ENCODE peak calls at places on chromosomes 7 and 10, in four cellular contexts. One of them, this sample, is unnamed.

GRCh38 chr7:2173184-2173827 is 59.4 kb downstream of the MAD1L1 start:
- DNase-seq in CD4-positive, alpha-beta T cell: no peak
- DNase-seq in RWPE1: no peak
- DNase-seq in activated CD4-positive, CD25-positive, alpha-beta regulatory T cell treated with anti-CD3 and anti-CD28 coated beads, Interleukin-2, amount 50 U/mL, for 72 hours: no peak
- DNase-seq in this sample: no peak

GRCh38 chr7:100401811-100402210 is 26.7 kb downstream of the ZCWPW1 start:
- DNase-seq in CD4-positive, alpha-beta T cell: no peak
- DNase-seq in RWPE1: no peak
- DNase-seq in activated CD4-positive, CD25-positive, alpha-beta regulatory T cell treated with anti-CD3 and anti-CD28 coated beads, Interleukin-2, amount 50 U/mL, for 72 hours: no peak
- DNase-seq in this sample: no peak

GRCh38 chr10:7532723-7533498 is 122.1 kb upstream of the SFMBT2 start:
- DNase-seq in CD4-positive, alpha-beta T cell: no peak
- DNase-seq in RWPE1: no peak
- DNase-seq in activated CD4-positive, CD25-positive, alpha-beta regulatory T cell treated with anti-CD3 and anti-CD28 coated beads, Interleukin-2, amount 50 U/mL, for 72 hours: no peak
- DNase-seq in this sample: no peak

GRCh38 chr10:49356945-49357344 is 38.9 kb downstream of the DRGX start:
- DNase-seq in CD4-positive, alpha-beta T cell: no peak
- DNase-seq in RWPE1: no peak
- DNase-seq in activated CD4-positive, CD25-positive, alpha-beta regulatory T cell treated with anti-CD3 and anti-CD28 coated beads, Interleukin-2, amount 50 U/mL, for 72 hours: no peak
- DNase-seq in this sample: no peak

GRCh38 chr7:65840446-65840845 is 32.4 kb upstream of the VKORC1L1 start:
- DNase-seq in CD4-positive, alpha-beta T cell: no peak
- DNase-seq in RWPE1: no peak
- DNase-seq in activated CD4-positive, CD25-positive, alpha-beta regulatory T cell treated with anti-CD3 and anti-CD28 coated beads, Interleukin-2, amount 50 U/mL, for 72 hours: no peak
- DNase-seq in this sample: no peak

GRCh38 chr10:78577673-78578072 is 491.1 kb upstream of the ZMIZ1 start:
- DNase-seq in CD4-positive, alpha-beta T cell: no peak
- DNase-seq in RWPE1: no peak
- DNase-seq in activated CD4-positive, CD25-positive, alpha-beta regulatory T cell treated with anti-CD3 and anti-CD28 coated beads, Interleukin-2, amount 50 U/mL, for 72 hours: no peak
- DNase-seq in this sample: no peak

GRCh38 chr7:155682484-155682883 is 38.0 kb downstream of the RBM33 start:
- DNase-seq in CD4-positive, alpha-beta T cell: no peak
- DNase-seq in RWPE1: no peak
- DNase-seq in activated CD4-positive, CD25-positive, alpha-beta regulatory T cell treated with anti-CD3 and anti-CD28 coated beads, Interleukin-2, amount 50 U/mL, for 72 hours: no peak
- DNase-seq in this sample: no peak

GRCh38 chr10:114179148-114179547 is at the start of gene TDRD1:
- DNase-seq in CD4-positive, alpha-beta T cell: no peak
- DNase-seq in RWPE1: no peak
- DNase-seq in activated CD4-positive, CD25-positive, alpha-beta regulatory T cell treated with anti-CD3 and anti-CD28 coated beads, Interleukin-2, amount 50 U/mL, for 72 hours: no peak
- DNase-seq in this sample: no peak

GRCh38 chr10:48478980-48479811 is 125.7 kb downstream of the ARHGAP22 start:
- DNase-seq in CD4-positive, alpha-beta T cell: no peak
- DNase-seq in RWPE1: no peak
- DNase-seq in activated CD4-positive, CD25-positive, alpha-beta regulatory T cell treated with anti-CD3 and anti-CD28 coated beads, Interleukin-2, amount 50 U/mL, for 72 hours: no peak
- DNase-seq in this sample: no peak

GRCh38 chr10:86583983-86584382 is 62.4 kb upstream of the WAPL start:
- DNase-seq in CD4-positive, alpha-beta T cell: no peak
- DNase-seq in RWPE1: no peak
- DNase-seq in activated CD4-positive, CD25-positive, alpha-beta regulatory T cell treated with anti-CD3 and anti-CD28 coated beads, Interleukin-2, amount 50 U/mL, for 72 hours: no peak
- DNase-seq in this sample: no peak

GRCh38 chr10:115654961-115655360 is 561.8 kb downstream of the ATRNL1 start:
- DNase-seq in CD4-positive, alpha-beta T cell: no peak
- DNase-seq in RWPE1: peak; percentile 14
- DNase-seq in activated CD4-positive, CD25-positive, alpha-beta regulatory T cell treated with anti-CD3 and anti-CD28 coated beads, Interleukin-2, amount 50 U/mL, for 72 hours: no peak
- DNase-seq in this sample: peak; percentile 20

GRCh38 chr10:6920072-6921019 is 340.3 kb upstream of the PRKCQ start:
- DNase-seq in CD4-positive, alpha-beta T cell: peak; percentile 72
- DNase-seq in RWPE1: peak; percentile 69
- DNase-seq in activated CD4-positive, CD25-positive, alpha-beta regulatory T cell treated with anti-CD3 and anti-CD28 coated beads, Interleukin-2, amount 50 U/mL, for 72 hours: peak; percentile 74
- DNase-seq in this sample: peak; percentile 79

GRCh38 chr7:24341677-24342076 is 57.7 kb downstream of the NPY start:
- DNase-seq in CD4-positive, alpha-beta T cell: no peak
- DNase-seq in RWPE1: no peak
- DNase-seq in activated CD4-positive, CD25-positive, alpha-beta regulatory T cell treated with anti-CD3 and anti-CD28 coated beads, Interleukin-2, amount 50 U/mL, for 72 hours: no peak
- DNase-seq in this sample: peak; percentile 41

GRCh38 chr7:111159426-111159825 is 68.5 kb downstream of the LRRN3 start:
- DNase-seq in CD4-positive, alpha-beta T cell: no peak
- DNase-seq in RWPE1: peak; percentile 4
- DNase-seq in activated CD4-positive, CD25-positive, alpha-beta regulatory T cell treated with anti-CD3 and anti-CD28 coated beads, Interleukin-2, amount 50 U/mL, for 72 hours: no peak
- DNase-seq in this sample: peak; percentile 36

GRCh38 chr10:103044942-103045489 is 126.9 kb downstream of the CNNM2 start:
- DNase-seq in CD4-positive, alpha-beta T cell: no peak
- DNase-seq in RWPE1: no peak
- DNase-seq in activated CD4-positive, CD25-positive, alpha-beta regulatory T cell treated with anti-CD3 and anti-CD28 coated beads, Interleukin-2, amount 50 U/mL, for 72 hours: no peak
- DNase-seq in this sample: no peak

GRCh38 chr7:25998499-25998898 is 153.5 kb upstream of the NFE2L3 start:
- DNase-seq in CD4-positive, alpha-beta T cell: no peak
- DNase-seq in RWPE1: no peak
- DNase-seq in activated CD4-positive, CD25-positive, alpha-beta regulatory T cell treated with anti-CD3 and anti-CD28 coated beads, Interleukin-2, amount 50 U/mL, for 72 hours: no peak
- DNase-seq in this sample: no peak

GRCh38 chr7:129924602-129925001 is 28.2 kb downstream of the UBE2H start:
- DNase-seq in CD4-positive, alpha-beta T cell: no peak
- DNase-seq in RWPE1: no peak
- DNase-seq in activated CD4-positive, CD25-positive, alpha-beta regulatory T cell treated with anti-CD3 and anti-CD28 coated beads, Interleukin-2, amount 50 U/mL, for 72 hours: no peak
- DNase-seq in this sample: no peak

GRCh38 chr7:140230862-140231778 is 54.3 kb upstream of the KDM7A start:
- DNase-seq in CD4-positive, alpha-beta T cell: peak; percentile 38
- DNase-seq in RWPE1: no peak
- DNase-seq in activated CD4-positive, CD25-positive, alpha-beta regulatory T cell treated with anti-CD3 and anti-CD28 coated beads, Interleukin-2, amount 50 U/mL, for 72 hours: peak; percentile 51
- DNase-seq in this sample: peak; percentile 9

GRCh38 chr10:78533776-78534175 is 500.1 kb downstream of the RPS24 start:
- DNase-seq in CD4-positive, alpha-beta T cell: no peak
- DNase-seq in RWPE1: no peak
- DNase-seq in activated CD4-positive, CD25-positive, alpha-beta regulatory T cell treated with anti-CD3 and anti-CD28 coated beads, Interleukin-2, amount 50 U/mL, for 72 hours: no peak
- DNase-seq in this sample: no peak

GRCh38 chr7:113087278-113087998 is 811 bp upstream of the GPR85 start:
- DNase-seq in CD4-positive, alpha-beta T cell: no peak
- DNase-seq in RWPE1: peak; percentile 64
- DNase-seq in activated CD4-positive, CD25-positive, alpha-beta regulatory T cell treated with anti-CD3 and anti-CD28 coated beads, Interleukin-2, amount 50 U/mL, for 72 hours: no peak
- DNase-seq in this sample: peak; percentile 67

GRCh38 chr10:17228081-17229015 is at the start of gene VIM:
- DNase-seq in CD4-positive, alpha-beta T cell: peak; percentile 86
- DNase-seq in RWPE1: peak; percentile 91
- DNase-seq in activated CD4-positive, CD25-positive, alpha-beta regulatory T cell treated with anti-CD3 and anti-CD28 coated beads, Interleukin-2, amount 50 U/mL, for 72 hours: peak; percentile 78
- DNase-seq in this sample: peak; percentile 97

GRCh38 chr7:156816943-156817572 is 75.9 kb downstream of the LMBR1 start:
- DNase-seq in CD4-positive, alpha-beta T cell: no peak
- DNase-seq in RWPE1: peak; percentile 6
- DNase-seq in activated CD4-positive, CD25-positive, alpha-beta regulatory T cell treated with anti-CD3 and anti-CD28 coated beads, Interleukin-2, amount 50 U/mL, for 72 hours: no peak
- DNase-seq in this sample: peak; percentile 25

GRCh38 chr10:5550621-5551530 is 26.1 kb downstream of the CALML3 start:
- DNase-seq in CD4-positive, alpha-beta T cell: no peak
- DNase-seq in RWPE1: no peak
- DNase-seq in activated CD4-positive, CD25-positive, alpha-beta regulatory T cell treated with anti-CD3 and anti-CD28 coated beads, Interleukin-2, amount 50 U/mL, for 72 hours: no peak
- DNase-seq in this sample: peak; percentile 66

GRCh38 chr7:55100962-55101327 is 82.1 kb downstream of the EGFR start:
- DNase-seq in CD4-positive, alpha-beta T cell: no peak
- DNase-seq in RWPE1: no peak
- DNase-seq in activated CD4-positive, CD25-positive, alpha-beta regulatory T cell treated with anti-CD3 and anti-CD28 coated beads, Interleukin-2, amount 50 U/mL, for 72 hours: no peak
- DNase-seq in this sample: no peak

GRCh38 chr10:114239117-114239993 is at the start of gene VWA2:
- DNase-seq in CD4-positive, alpha-beta T cell: no peak
- DNase-seq in RWPE1: peak; percentile 43
- DNase-seq in activated CD4-positive, CD25-positive, alpha-beta regulatory T cell treated with anti-CD3 and anti-CD28 coated beads, Interleukin-2, amount 50 U/mL, for 72 hours: no peak
- DNase-seq in this sample: no peak